ENCODE peak calls at places on chromosomes 6 and 20, in nine cellular contexts. I is DND-41, E is K562, F is neuronal stem cell, C is neural progenitor cell, U is fibroblast of lung, P is OCI-LY7, Y is SK-N-SH, W is PC-3. X is an unnamed sample.

GRCh38 chr20:13868331-13868730 is 83.5 kb downstream of the NDUFAF5 start:
- DNase-seq in I (no peak), E (no peak), F (no peak), C (no peak), U (peak), P (no peak), Y (no peak), W (no peak), X (no peak)

GRCh38 chr6:113651120-113651519 is 206.0 kb upstream of the MARCKS start:
- DNase-seq in I (no peak), E (no peak), F (no peak), C (no peak), U (peak), P (no peak), Y (peak), W (no peak), X (no peak)

GRCh38 chr6:168219167-168219566 is 100.4 kb downstream of the DACT2 start:
- DNase-seq in I (no peak), E (no peak), F (no peak), C (no peak), U (no peak), P (no peak), Y (no peak), W (no peak), X (no peak)

GRCh38 chr20:38084425-38084951 is 50.9 kb downstream of the RPRD1B start:
- DNase-seq in I (no peak), E (peak), F (no peak), C (no peak), U (peak), P (no peak), Y (no peak), W (no peak), X (no peak)

GRCh38 chr6:52162940-52163908 is 23.0 kb upstream of the IL17A start:
- DNase-seq in I (peak), E (peak), F (no peak), C (peak), U (peak), P (peak), Y (no peak), W (peak), X (peak)

GRCh38 chr6:29509239-29509638 is 21.5 kb upstream of the MAS1L start:
- DNase-seq in I (no peak), E (no peak), F (no peak), C (no peak), U (no peak), P (no peak), Y (no peak), W (no peak), X (peak)

GRCh38 chr6:47168176-47168575 is 126.0 kb upstream of the ADGRF1 start:
- DNase-seq in I (no peak), E (peak), F (no peak), C (no peak), U (peak), P (no peak), Y (no peak), W (peak), X (no peak)

GRCh38 chr20:38970302-38970701 is 8.2 kb downstream of the DHX35 start:
- DNase-seq in I (no peak), E (no peak), F (no peak), C (no peak), U (peak), P (no peak), Y (no peak), W (peak), X (no peak)

GRCh38 chr20:31693987-31694661 is 28.5 kb downstream of the BCL2L1 start:
- DNase-seq in I (peak), E (peak), F (no peak), C (peak), U (no peak), P (no peak), Y (no peak), W (peak), X (no peak)

GRCh38 chr20:51354769-51355319 is 187.7 kb downstream of the NFATC2 start:
- DNase-seq in I (no peak), E (no peak), F (no peak), C (no peak), U (no peak), P (no peak), Y (no peak), W (peak), X (no peak)

GRCh38 chr6:1576711-1577110 is 33.0 kb upstream of the FOXC1 start:
- DNase-seq in I (no peak), E (no peak), F (no peak), C (no peak), U (no peak), P (no peak), Y (no peak), W (no peak), X (no peak)

GRCh38 chr6:156538875-156539660 is 238.1 kb upstream of the ARID1B start:
- DNase-seq in I (no peak), E (no peak), F (no peak), C (no peak), U (no peak), P (no peak), Y (no peak), W (no peak), X (no peak)

GRCh38 chr6:125577263-125577662 is 172.2 kb upstream of the HEY2 start:
- DNase-seq in I (no peak), E (no peak), F (no peak), C (no peak), U (no peak), P (no peak), Y (no peak), W (no peak), X (no peak)

GRCh38 chr6:13273202-13273930 is 55.0 kb downstream of the TBC1D7 start:
- DNase-seq in I (no peak), E (peak), F (no peak), C (no peak), U (no peak), P (no peak), Y (no peak), W (no peak), X (no peak)

GRCh38 chr6:29723666-29724588 is 693 bp downstream of the HLA-F start:
- DNase-seq in I (no peak), E (no peak), F (no peak), C (peak), U (no peak), P (peak), Y (peak), W (no peak), X (peak)

GRCh38 chr6:158057213-158057987 is 75.7 kb downstream of the SYNJ2 start:
- DNase-seq in I (no peak), E (no peak), F (no peak), C (no peak), U (peak), P (no peak), Y (no peak), W (peak), X (no peak)

GRCh38 chr20:53270792-53271375 is 298.7 kb downstream of the TSHZ2 start:
- DNase-seq in I (no peak), E (no peak), F (no peak), C (no peak), U (no peak), P (no peak), Y (no peak), W (no peak), X (no peak)

GRCh38 chr6:90458353-90459224 is 128.3 kb downstream of the MAP3K7 start:
- DNase-seq in I (peak), E (peak), F (no peak), C (no peak), U (no peak), P (peak), Y (no peak), W (no peak), X (no peak)

GRCh38 chr6:90460067-90460466 is 126.8 kb downstream of the MAP3K7 start:
- DNase-seq in I (peak), E (no peak), F (no peak), C (no peak), U (no peak), P (no peak), Y (no peak), W (no peak), X (no peak)

GRCh38 chr6:90461367-90461766 is 125.5 kb downstream of the MAP3K7 start:
- DNase-seq in I (no peak), E (peak), F (no peak), C (no peak), U (no peak), P (no peak), Y (no peak), W (no peak), X (no peak)

GRCh38 chr6:90457867-90458259 is 129.0 kb downstream of the MAP3K7 start:
- DNase-seq in I (no peak), E (no peak), F (no peak), C (no peak), U (no peak), P (no peak), Y (no peak), W (no peak), X (no peak)

DNA sequence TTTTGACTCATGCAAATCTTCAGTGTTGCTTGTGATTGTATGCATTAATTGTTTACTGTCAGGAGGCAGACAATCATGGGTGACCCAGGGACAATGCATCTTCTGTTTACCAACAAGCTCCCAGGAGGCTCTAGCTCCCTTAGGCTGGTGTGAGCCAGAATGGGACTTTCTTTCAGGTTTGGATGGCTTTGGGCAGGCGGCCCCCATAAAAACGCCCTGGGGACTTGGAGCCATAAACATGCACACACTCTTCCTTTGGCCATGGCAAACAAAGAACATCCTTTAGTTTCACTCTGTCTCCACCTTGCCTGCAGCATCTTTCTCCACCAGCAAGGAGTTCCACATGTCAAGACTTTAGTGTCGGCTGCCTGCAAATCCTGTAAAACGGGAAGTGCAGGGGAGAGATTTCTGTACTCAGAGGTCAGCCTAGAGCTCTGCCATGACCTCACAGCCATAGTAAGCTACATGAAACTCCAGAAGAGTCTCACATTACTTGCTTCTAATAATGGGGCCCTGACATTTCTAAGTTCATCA is 127.6 kb downstream of the MAP3K7 start:
- DNase-seq in I (no peak), E (peak), F (no peak), C (no peak), U (no peak), P (peak), Y (no peak), W (peak), X (no peak)
- H2AFZ ChIP-seq in I (peak), E (peak), F (peak), C (no peak), U (no peak), P (peak), Y (no peak), W (no peak), X (no peak)

DNA sequence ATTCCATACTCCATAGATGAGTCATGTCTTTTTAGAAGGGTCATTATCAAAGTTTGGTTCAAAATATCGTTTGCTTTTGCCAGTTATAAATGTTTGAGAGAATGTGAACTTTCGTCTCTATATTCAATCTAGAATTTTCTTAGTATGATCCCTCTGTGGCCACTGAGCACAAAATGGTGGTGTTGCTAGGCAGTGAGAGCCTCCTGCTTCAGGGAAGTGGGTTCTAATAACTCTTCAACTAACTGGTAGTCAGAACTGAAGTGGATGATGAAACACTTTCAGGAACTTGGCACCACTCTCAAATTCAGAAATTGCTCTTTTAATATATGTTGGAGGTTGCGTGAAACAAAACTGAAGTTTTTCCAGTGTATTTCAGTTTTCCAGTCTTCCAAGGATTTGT is 125.0 kb upstream of the DOK5 start:
- DNase-seq in I (no peak), E (no peak), F (no peak), C (no peak), U (peak), P (no peak), Y (no peak), W (no peak), X (no peak)
- H2AFZ ChIP-seq in I (no peak), E (no peak), F (no peak), C (no peak), U (no peak), P (no peak), Y (peak), W (no peak), X (no peak)

DNA sequence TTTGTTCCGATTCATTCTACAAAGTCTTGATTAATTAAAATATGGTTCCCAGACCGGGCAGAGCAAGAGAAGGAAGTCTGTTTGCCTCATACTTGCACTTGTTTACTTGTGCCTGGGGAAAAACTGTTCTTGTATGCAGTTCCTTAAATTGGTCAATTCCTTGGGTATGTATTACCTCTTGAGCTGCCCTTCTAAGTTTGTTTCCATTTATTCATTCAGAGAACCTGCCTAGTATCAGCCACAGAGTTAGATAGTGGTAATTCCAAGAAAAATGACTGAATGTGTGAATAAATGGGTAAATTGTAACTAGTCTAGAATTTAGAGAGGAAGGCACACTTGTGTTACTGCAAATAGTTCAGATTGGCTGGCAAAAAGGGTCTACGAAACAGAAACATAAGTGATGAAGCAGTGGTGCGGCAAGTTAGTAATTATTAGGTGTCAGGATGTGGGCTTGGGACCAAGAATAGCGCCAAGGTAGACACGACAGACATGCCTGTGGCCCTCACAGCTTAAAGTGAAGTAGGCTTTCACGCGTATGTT is 525 bp upstream of the MAK start:
- DNase-seq in I (no peak), E (no peak), F (no peak), C (no peak), U (no peak), P (peak), Y (no peak), W (no peak), X (no peak)
- H2AFZ ChIP-seq in I (peak), E (peak), F (peak), C (peak), U (no peak), P (peak), Y (peak), W (peak), X (peak)

GRCh38 chr20:57060407-57061057 is 205.9 kb downstream of the BMP7 start:
- DNase-seq in I (no peak), E (no peak), F (no peak), C (no peak), U (no peak), P (no peak), Y (no peak), W (peak), X (no peak)
- H2AFZ ChIP-seq in I (no peak), E (no peak), F (no peak), C (no peak), U (no peak), P (no peak), Y (no peak), W (peak), X (no peak)

GRCh38 chr6:130927305-130927704 is 100.1 kb downstream of the SMLR1 start:
- DNase-seq in I (no peak), E (peak), F (peak), C (peak), U (no peak), P (no peak), Y (no peak), W (peak), X (no peak)
- H2AFZ ChIP-seq in I (no peak), E (no peak), F (no peak), C (no peak), U (no peak), P (no peak), Y (no peak), W (no peak), X (no peak)

GRCh38 chr20:58842276-58842675 is 8.4 kb downstream of the GNAS-AS1 start:
- DNase-seq in I (no peak), E (no peak), F (no peak), C (no peak), U (no peak), P (no peak), Y (no peak), W (no peak), X (no peak)

GRCh38 chr20:58843128-58843556 is 7.6 kb downstream of the GNAS-AS1 start:
- DNase-seq in I (no peak), E (no peak), F (no peak), C (no peak), U (no peak), P (no peak), Y (no peak), W (no peak), X (no peak)

GRCh38 chr20:58839991-58840747 is 10.5 kb downstream of the GNAS-AS1 start:
- DNase-seq in I (no peak), E (no peak), F (no peak), C (peak), U (no peak), P (no peak), Y (no peak), W (no peak), X (no peak)

GRCh38 chr20:58840816-58841538 is 9.7 kb downstream of the GNAS-AS1 start:
- DNase-seq in I (no peak), E (no peak), F (no peak), C (peak), U (no peak), P (no peak), Y (no peak), W (no peak), X (no peak)

DNA sequence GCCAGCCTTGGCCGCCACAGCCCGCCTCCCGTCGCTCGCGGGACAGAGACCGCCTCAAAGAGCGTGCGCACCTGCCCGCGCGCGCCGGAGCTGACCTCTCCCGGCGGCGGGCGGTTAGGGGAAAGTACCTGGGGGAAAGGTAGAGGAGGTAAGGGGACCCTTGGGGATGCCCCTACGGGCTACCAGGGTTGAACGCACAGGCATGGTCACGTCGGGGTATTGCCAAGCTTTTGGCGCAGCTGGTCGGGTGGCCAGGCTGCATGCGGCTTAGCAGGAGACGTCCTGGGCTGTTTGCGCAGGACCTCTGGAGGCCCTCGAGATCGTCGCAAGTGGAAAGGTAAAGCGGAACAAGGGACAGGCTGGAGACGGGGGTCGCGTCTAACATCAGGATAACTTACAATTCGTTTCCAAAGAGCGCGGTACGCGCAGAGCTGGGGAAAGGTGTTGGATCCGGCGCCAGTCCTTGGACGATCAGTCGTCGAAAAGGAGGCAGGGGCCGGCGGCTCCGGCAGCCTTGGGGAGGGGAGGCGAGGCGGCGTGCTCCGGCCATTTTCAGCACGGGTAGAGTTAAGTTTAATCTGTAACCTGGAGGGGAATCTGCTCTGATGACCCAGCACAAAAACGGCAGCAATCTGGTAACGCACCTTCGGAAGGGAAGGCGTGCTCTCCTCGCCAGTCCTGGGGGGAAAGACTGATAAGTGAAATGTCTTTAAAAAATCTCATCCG is 9.0 kb downstream of the GNAS-AS1 start:
- DNase-seq in I (no peak), E (no peak), F (no peak), C (peak), U (no peak), P (no peak), Y (no peak), W (no peak), X (no peak)
- H2AFZ ChIP-seq in I (no peak), E (no peak), F (no peak), C (no peak), U (no peak), P (no peak), Y (no peak), W (no peak), X (no peak)

X was measured in MM.1S.